ENCODE peak calls at places on chromosomes 7 and 10, in six cellular contexts. L is IMR-90, T is neuronal stem cell, K is trophoblast cell, G is mesenchymal stem cell, Z is H9. Y is an unnamed sample.

GRCh38 chr10:49163741-49164140 is 24.4 kb downstream of the TMEM273 start:
- DNase-seq in L (peak), T (no peak), K (peak), G (peak), Z (no peak), Y (no peak)

GRCh38 chr10:91163709-91164474 is 56.6 kb upstream of the PCGF5 start:
- DNase-seq in L (peak), T (no peak), K (peak), G (peak), Z (peak), Y (peak)

GRCh38 chr7:128032605-128033235 is 1.5 kb upstream of the LRRC4 start:
- DNase-seq in L (peak), T (peak), K (no peak), G (peak), Z (peak), Y (peak)

GRCh38 chr10:21369697-21370096 is 155.8 kb downstream of the SKIDA1 start:
- DNase-seq in L (peak), T (no peak), K (no peak), G (peak), Z (no peak), Y (no peak)

GRCh38 chr7:73852500-73852899 is 8.5 kb upstream of the TMEM270 start:
- DNase-seq in L (no peak), T (no peak), K (peak), G (no peak), Z (no peak), Y (no peak)

GRCh38 chr7:139620676-139621344 is 97.3 kb downstream of the CLEC2L start:
- DNase-seq in L (peak), T (no peak), K (peak), G (peak), Z (peak), Y (peak)

GRCh38 chr7:22178735-22179134 is 178.2 kb downstream of the RAPGEF5 start:
- DNase-seq in L (no peak), T (no peak), K (no peak), G (no peak), Z (no peak), Y (peak)

GRCh38 chr10:98258683-98259454 is 9.1 kb downstream of the LOXL4 start:
- DNase-seq in L (no peak), T (no peak), K (no peak), G (no peak), Z (no peak), Y (no peak)

GRCh38 chr10:1361411-1362105 is 305.4 kb downstream of the WDR37 start:
- DNase-seq in L (no peak), T (no peak), K (no peak), G (no peak), Z (no peak), Y (no peak)

GRCh38 chr10:110488124-110488681 is 9.5 kb upstream of the DUSP5 start:
- DNase-seq in L (peak), T (no peak), K (no peak), G (no peak), Z (no peak), Y (no peak)

GRCh38 chr10:77004917-77005564 is 632.6 kb downstream of the KCNMA1 start:
- DNase-seq in L (peak), T (peak), K (peak), G (peak), Z (peak), Y (peak)

GRCh38 chr7:112995091-112995824 is 91.4 kb downstream of the GPR85 start:
- DNase-seq in L (peak), T (no peak), K (peak), G (peak), Z (no peak), Y (peak)

GRCh38 chr7:139823855-139824670 is 5.0 kb upstream of the TBXAS1 start:
- DNase-seq in L (peak), T (no peak), K (no peak), G (peak), Z (no peak), Y (no peak)

GRCh38 chr10:44924261-44925040 is 13.3 kb downstream of the TMEM72 start:
- DNase-seq in L (no peak), T (no peak), K (no peak), G (no peak), Z (no peak), Y (no peak)

GRCh38 chr7:27155816-27156507 is 513 bp downstream of the HOXA7 start:
- DNase-seq in L (no peak), T (no peak), K (peak), G (no peak), Z (peak), Y (no peak)

GRCh38 chr7:141262101-141262819 is 188.4 kb downstream of the TMEM178B start:
- DNase-seq in L (no peak), T (no peak), K (peak), G (no peak), Z (no peak), Y (peak)

GRCh38 chr7:2824678-2825461 is 19.2 kb downstream of the GNA12 start:
- DNase-seq in L (peak), T (no peak), K (no peak), G (no peak), Z (peak), Y (peak)
- H2AK5ac ChIP-seq in L (peak), T (peak), K (no peak), G (peak), Z (no peak), Y (no peak)

GRCh38 chr7:41810258-41810576 is 107.3 kb upstream of the INHBA start:
- DNase-seq in L (no peak), T (no peak), K (peak), G (no peak), Z (no peak), Y (no peak)
- H2AK5ac ChIP-seq in L (peak), T (no peak), K (no peak), G (peak), Z (no peak), Y (no peak)

GRCh38 chr7:157544980-157545680 is 208.3 kb downstream of the DNAJB6 start:
- DNase-seq in L (no peak), T (no peak), K (no peak), G (no peak), Z (no peak), Y (no peak)
- H2AK5ac ChIP-seq in L (no peak), T (no peak), K (no peak), G (no peak), Z (no peak), Y (no peak)

GRCh38 chr7:47417122-47417480 is 164.8 kb downstream of the TNS3 start:
- DNase-seq in L (no peak), T (no peak), K (no peak), G (no peak), Z (no peak), Y (no peak)
- H2AK5ac ChIP-seq in L (no peak), T (no peak), K (no peak), G (no peak), Z (no peak), Y (no peak)

GRCh38 chr7:2312272-2312929 is 1.8 kb downstream of the SNX8 start:
- DNase-seq in L (no peak), T (no peak), K (no peak), G (no peak), Z (no peak), Y (no peak)
- H2AK5ac ChIP-seq in L (peak), T (peak), K (no peak), G (peak), Z (no peak), Y (no peak)

DNA sequence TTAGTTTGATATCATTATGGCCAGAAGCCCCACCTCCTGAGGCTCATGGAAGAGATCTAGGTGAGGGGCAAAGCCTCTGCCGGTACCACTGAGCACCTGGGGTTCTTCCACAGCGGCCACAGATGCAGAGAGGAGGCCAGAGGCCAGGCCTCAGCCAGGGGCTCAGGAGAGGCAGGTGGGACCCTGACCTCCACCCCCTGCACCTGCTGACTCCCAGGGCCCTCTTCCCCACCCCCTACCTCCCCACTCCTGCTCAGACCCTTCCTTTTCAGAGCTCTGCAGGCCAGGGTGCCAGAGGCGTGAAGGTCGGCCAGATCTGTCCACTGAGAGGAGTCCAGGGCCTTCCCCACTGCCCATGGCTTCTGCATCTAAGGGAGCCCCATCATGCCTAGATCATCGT is 178.7 kb upstream of the PPP2R2D start:
- DNase-seq in L (no peak), T (no peak), K (no peak), G (no peak), Z (no peak), Y (no peak)
- H2AK5ac ChIP-seq in L (no peak), T (no peak), K (no peak), G (no peak), Z (no peak), Y (no peak)

DNA sequence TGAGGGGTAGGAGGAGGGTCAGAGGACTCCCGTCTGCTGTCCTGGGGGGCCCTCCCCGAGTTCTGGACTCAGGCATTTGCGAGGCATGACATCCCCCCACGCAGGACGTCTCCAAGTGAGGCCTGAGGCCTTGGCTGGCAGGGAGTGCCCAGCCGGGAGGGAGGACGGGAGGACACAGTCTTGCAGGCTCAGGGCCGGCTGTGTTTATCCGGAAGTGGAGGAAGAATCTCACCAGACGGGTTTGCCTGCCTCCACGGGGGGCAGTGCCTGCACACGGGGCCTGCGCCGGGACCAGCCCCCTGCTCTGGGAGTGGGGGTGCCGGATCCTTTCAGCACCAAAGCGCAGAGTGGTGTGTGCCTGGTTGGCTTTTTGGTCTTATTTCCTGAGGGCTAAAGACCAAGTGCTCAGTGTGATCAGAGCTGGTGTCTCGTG is 10.9 kb downstream of the PWWP2B start:
- DNase-seq in L (peak), T (no peak), K (peak), G (peak), Z (peak), Y (peak)
- H2AK5ac ChIP-seq in L (no peak), T (peak), K (peak), G (peak), Z (no peak), Y (no peak)

DNA sequence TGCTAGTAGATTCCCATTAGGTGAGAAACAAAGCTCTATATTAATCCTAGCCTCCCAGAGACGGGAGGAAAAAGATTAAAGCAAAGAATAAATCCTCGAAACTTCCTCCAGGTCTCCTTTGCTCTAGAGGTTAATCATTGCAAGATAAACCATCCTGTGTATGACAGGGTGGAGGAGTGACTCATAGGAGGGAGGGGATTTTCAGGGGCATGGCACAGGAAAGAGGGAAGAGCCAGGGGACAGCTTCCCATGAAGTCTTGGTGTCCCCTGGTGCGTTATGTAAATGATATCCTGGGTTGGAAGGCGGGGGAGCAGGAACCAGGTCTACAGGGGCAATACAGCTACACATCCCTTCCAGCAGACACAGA is 780 bp downstream of the CYP3A5 start:
- DNase-seq in L (peak), T (no peak), K (peak), G (peak), Z (peak), Y (peak)
- H2AK5ac ChIP-seq in L (no peak), T (no peak), K (no peak), G (no peak), Z (no peak), Y (no peak)